ENCODE peak calls at places on chromosome 12, in five cellular contexts. V is PC-3, Z is upper lobe of right lung, D is lower lobe of right lung, G is mammary epithelial cell. E is an unnamed sample. For H3K27me3, the result is how much of the 10 kb centered on the place peaks cover.

GRCh38 chr12:513446-513845 is 53.7 kb downstream of the B4GALNT3 start:
- DNase-seq in V (no peak), G (no peak), Z (no peak), D (no peak), E (no peak)

GRCh38 chr12:104680070-104680469 is 223.3 kb downstream of the CHST11 start:
- DNase-seq in V (peak), Z (no peak), D (no peak), G (no peak), E (peak)

GRCh38 chr12:45789025-45789424 is 59.5 kb downstream of the ARID2 start:
- DNase-seq in Z (no peak), G (no peak), D (no peak), V (no peak), E (peak)

GRCh38 chr12:27875677-27876076 is 95.6 kb upstream of the MANSC4 start:
- DNase-seq in G (no peak), D (no peak), Z (no peak), V (no peak), E (no peak)

GRCh38 chr12:26274441-26275312 is 79.3 kb downstream of the SSPN start:
- DNase-seq in V (peak), D (peak), G (peak), Z (peak), E (peak)

GRCh38 chr12:79203103-79203502 is 338.5 kb downstream of the SYT1 start:
- DNase-seq in Z (no peak), G (no peak), D (no peak), V (no peak), E (no peak)

GRCh38 chr12:79156846-79157463 is 292.4 kb downstream of the SYT1 start:
- DNase-seq in G (no peak), V (no peak), Z (no peak), D (no peak), E (no peak)

GRCh38 chr12:52204095-52204930 is 12.5 kb upstream of the KRT80 start:
- DNase-seq in G (peak), Z (peak), V (peak), D (peak), E (peak)

GRCh38 chr12:103182299-103182698 is 224.8 kb downstream of the ASCL1 start:
- DNase-seq in V (no peak), D (no peak), G (no peak), Z (no peak), E (no peak)

GRCh38 chr12:42560977-42561376 is 28.6 kb downstream of the PRICKLE1 start:
- DNase-seq in V (no peak), Z (no peak), D (no peak), G (no peak), E (no peak)

GRCh38 chr12:50166776-50167025 is 468 bp downstream of the CERS5 start:
- DNase-seq in G (no peak), V (no peak), Z (no peak), D (peak), E (peak)

GRCh38 chr12:66014818-66015217 is 115.7 kb downstream of the LLPH start:
- DNase-seq in Z (no peak), G (peak), D (no peak), V (peak), E (peak)

GRCh38 chr12:124676725-124677462 is 109.5 kb upstream of the NCOR2 start:
- DNase-seq in D (no peak), G (no peak), V (no peak), Z (no peak), E (no peak)

GRCh38 chr12:66467932-66468331 is 165.6 kb downstream of the HELB start:
- DNase-seq in V (no peak), G (peak), Z (no peak), D (no peak), E (peak)

GRCh38 chr12:103924761-103925641 is 5.2 kb upstream of the HSP90B1 start:
- DNase-seq in Z (no peak), G (peak), D (no peak), V (peak), E (peak)

GRCh38 chr12:128971802-128972201 is 118.5 kb downstream of the GLT1D1 start:
- DNase-seq in D (no peak), Z (no peak), G (no peak), V (no peak), E (no peak)

GRCh38 chr12:132506730-132507538 is 17.0 kb downstream of the FBRSL1 start:
- DNase-seq in Z (peak), G (no peak), D (peak), V (no peak), E (peak)

GRCh38 chr12:58547217-58547616 is 373.1 kb downstream of the LRIG3 start:
- DNase-seq in Z (no peak), D (no peak), G (no peak), V (no peak), E (no peak)

GRCh38 chr12:57712671-57713070 is 18.7 kb downstream of the OS9 start:
- DNase-seq in Z (no peak), G (no peak), V (no peak), D (no peak), E (no peak)

GRCh38 chr12:46219892-46220655 is 48.8 kb downstream of the SLC38A1 start:
- DNase-seq in Z (no peak), G (peak), V (peak), D (no peak), E (peak)

DNA sequence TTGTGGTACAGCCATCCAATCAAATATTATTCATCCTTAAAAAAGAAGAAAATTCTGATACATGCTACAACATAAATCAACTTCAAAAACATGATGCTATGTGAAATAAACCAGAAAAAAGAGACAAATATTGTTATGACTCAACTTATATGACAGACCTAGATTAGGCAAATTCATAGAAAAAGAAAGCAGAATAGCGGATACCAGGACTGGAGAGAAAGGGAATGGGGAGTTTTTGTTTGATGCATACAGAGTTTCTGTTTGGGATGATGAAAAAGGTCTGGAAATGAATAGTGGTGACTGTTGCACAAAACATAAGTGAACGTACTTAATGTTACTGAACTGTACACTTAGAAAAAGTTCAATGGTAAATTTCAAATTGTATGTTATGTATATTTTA is 82.3 kb downstream of the SPPL3 start:
- DNase-seq in G (no peak), V (no peak), Z (no peak), D (no peak), E (no peak)
- H3K27me3 ChIP-seq in G (under half), V (under half), Z (under half), D (under half), E (under half)

GRCh38 chr12:54210400-54210790 is 21.6 kb upstream of the SMUG1 start:
- DNase-seq in G (no peak), D (no peak), Z (no peak), V (no peak), E (no peak)

GRCh38 chr12:54214553-54215374 is 26.0 kb upstream of the SMUG1 start:
- DNase-seq in Z (peak), V (peak), G (peak), D (peak), E (peak)

GRCh38 chr12:54213084-54213483 is 24.3 kb upstream of the SMUG1 start:
- DNase-seq in G (no peak), V (no peak), D (no peak), Z (no peak), E (peak)

GRCh38 chr12:54208591-54208990 is 19.8 kb upstream of the SMUG1 start:
- DNase-seq in Z (no peak), G (no peak), D (no peak), V (no peak), E (no peak)

DNA sequence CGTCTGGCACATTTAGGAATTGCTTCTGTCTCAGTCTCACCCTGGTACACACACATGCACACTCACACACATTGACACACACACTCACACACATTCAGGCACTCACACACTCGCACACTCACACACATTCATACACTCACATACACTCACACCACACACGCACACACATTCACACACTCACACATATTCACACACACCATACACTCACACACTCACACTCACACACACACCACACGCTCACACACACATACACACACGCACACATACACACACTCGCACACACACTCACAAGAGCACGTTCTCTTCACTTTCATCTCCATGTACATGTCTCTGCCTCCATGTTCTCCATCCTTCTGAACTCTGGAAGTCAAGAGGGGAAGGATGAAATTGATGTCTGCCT is 23.1 kb upstream of the SMUG1 start:
- DNase-seq in D (no peak), G (no peak), V (no peak), Z (no peak), E (no peak)
- H3K27me3 ChIP-seq in D (under half), G (under half), V (under half), Z (under half), E (under half)

DNA sequence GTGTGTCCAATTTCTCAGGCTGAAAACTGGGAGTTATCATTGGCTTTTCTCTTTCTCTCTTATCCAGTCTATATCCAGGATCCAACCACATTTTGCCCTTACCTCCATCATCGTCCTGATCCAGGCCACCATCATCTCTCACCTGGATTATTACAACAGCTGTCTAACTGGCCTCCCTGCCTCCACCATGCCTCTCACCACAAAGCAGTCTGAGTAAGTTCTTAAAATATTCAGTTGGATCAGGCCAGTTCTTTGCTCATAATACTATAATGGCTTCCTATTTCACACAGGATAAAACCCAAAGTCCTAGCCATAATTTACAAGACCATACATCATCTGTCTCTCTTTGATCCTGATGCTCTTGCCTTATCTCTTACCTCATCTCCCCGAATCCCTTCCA is 133.4 kb upstream of the RAP1B start:
- DNase-seq in G (peak), Z (no peak), V (no peak), D (no peak), E (peak)
- H3K27me3 ChIP-seq in G (under half), Z (under half), V (under half), D (under half), E (under half)

GRCh38 chr12:34348836-34349672 is 326.8 kb downstream of the ALG10 start:
- DNase-seq in D (no peak), G (no peak), Z (no peak), V (peak), E (no peak)
- H3K27me3 ChIP-seq in D (under half), G (under half), Z (under half), V (under half), E (under half)

DNA sequence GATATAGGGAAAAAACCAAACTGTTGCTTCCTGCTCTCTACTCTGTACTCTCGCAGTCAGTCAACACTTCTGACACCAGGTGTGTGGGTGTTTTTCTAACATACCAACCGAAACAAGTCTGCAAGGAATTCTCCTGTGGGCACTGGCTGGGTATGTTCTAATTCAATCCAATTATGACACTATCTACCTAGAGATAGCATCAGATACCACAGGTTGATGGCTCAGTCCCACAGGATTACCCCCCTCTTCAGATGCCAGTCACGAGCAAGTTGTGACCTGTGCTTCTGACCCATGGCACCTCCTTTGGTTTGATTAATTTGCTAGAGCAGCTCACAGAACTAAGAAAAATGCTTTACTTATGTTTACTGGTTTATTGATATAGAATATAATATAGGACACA is 78.3 kb downstream of the DYRK2 start:
- DNase-seq in Z (no peak), D (no peak), V (no peak), G (peak), E (no peak)
- H3K27me3 ChIP-seq in Z (under half), D (under half), V (under half), G (under half), E (under half)

GRCh38 chr12:1820191-1820599 is at the start of gene LRTM2:
- DNase-seq in D (no peak), G (no peak), Z (no peak), V (no peak), E (no peak)
- H3K27me3 ChIP-seq in D (half or more), G (under half), Z (under half), V (half or more), E (half or more)

GRCh38 chr12:48017921-48018617 is 13.8 kb upstream of the COL2A1 start:
- DNase-seq in Z (no peak), D (no peak), G (no peak), V (no peak), E (no peak)

GRCh38 chr12:48015954-48016353 is 11.7 kb upstream of the COL2A1 start:
- DNase-seq in G (no peak), D (no peak), V (no peak), Z (no peak), E (no peak)

GRCh38 chr12:48017496-48017895 is 13.2 kb upstream of the COL2A1 start:
- DNase-seq in G (no peak), V (no peak), D (no peak), Z (no peak), E (no peak)

GRCh38 chr12:48015129-48015528 is 10.9 kb upstream of the COL2A1 start:
- DNase-seq in V (no peak), Z (no peak), D (no peak), G (no peak), E (no peak)

DNA sequence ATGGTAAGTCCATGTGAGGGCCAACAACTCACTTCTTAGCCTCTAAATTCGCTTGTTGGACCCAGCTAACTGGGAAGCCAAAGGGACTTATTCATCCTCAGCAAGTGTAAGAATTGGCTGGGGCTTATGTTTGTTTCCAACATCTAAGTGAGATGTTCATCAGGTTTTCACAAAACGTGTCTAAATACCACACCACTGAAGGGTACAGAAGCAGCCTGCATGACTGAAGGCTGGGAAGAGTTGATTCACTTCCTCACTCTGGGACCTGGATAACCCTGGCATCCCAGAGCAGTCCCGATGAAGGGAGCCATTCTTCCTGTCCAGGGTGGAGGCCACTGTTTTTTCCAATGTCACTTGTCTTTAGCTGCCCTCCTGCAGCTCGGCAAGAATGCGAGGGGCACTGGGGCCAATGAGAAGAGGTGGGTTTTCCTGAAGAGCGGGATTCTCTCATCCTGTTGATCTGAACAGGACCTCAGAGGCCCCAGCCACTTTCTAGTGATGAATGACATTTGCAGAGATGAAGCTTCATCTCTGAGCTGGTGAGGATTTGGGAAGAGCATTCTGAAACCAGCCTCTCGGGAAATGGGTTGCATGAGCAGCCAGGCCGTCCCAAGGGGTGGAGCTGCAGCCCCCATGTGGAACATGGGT is 12.2 kb upstream of the COL2A1 start:
- DNase-seq in G (no peak), Z (no peak), V (no peak), D (no peak), E (no peak)
- H3K27me3 ChIP-seq in G (under half), Z (under half), V (under half), D (under half), E (half or more)

E was measured in GM23248.